ENCODE peak calls at places on chromosomes 3 and 15, in ten cellular contexts. C is fibroblast of lung, H is HepG2, A is mammary epithelial cell, P is GM23338, Z is neural progenitor cell, N is SK-N-SH, X is Karpas-422, B is HCT116, I is OCI-LY7. J is an unnamed sample.

GRCh38 chr3:175075269-175075668 is 216.1 kb downstream of the NAALADL2 start:
- DNase-seq in C (peak; percentile 73), H (no peak), A (peak; percentile 11), P (no peak), Z (no peak), N (no peak), X (no peak), B (no peak), I (no peak), J (no peak)

GRCh38 chr3:17589888-17590287 is 152.5 kb downstream of the TBC1D5 start:
- DNase-seq in C (no peak), H (peak; percentile 82), A (no peak), P (no peak), Z (no peak), N (no peak), X (no peak), B (no peak), I (no peak), J (no peak)

GRCh38 chr3:7407107-7407506 is 546.2 kb downstream of the GRM7 start:
- DNase-seq in C (no peak), H (no peak), A (peak; percentile 4), P (no peak), Z (no peak), N (no peak), X (no peak), B (peak; percentile 7), I (no peak), J (no peak)

GRCh38 chr3:46733026-46733800 is 15.5 kb upstream of the PRSS50 start:
- DNase-seq in C (peak; percentile 15), H (no peak), A (no peak), P (no peak), Z (no peak), N (no peak), X (no peak), B (no peak), I (no peak), J (no peak)

GRCh38 chr3:132749786-132750185 is 27.6 kb upstream of the NPHP3 start:
- DNase-seq in C (peak; percentile 52), H (no peak), A (no peak), P (no peak), Z (no peak), N (no peak), X (no peak), B (no peak), I (no peak), J (no peak)

GRCh38 chr3:30399394-30400181 is 206.8 kb upstream of the TGFBR2 start:
- DNase-seq in C (peak; percentile 34), H (no peak), A (peak; percentile 13), P (peak; percentile 21), Z (no peak), N (no peak), X (no peak), B (no peak), I (no peak), J (no peak)

GRCh38 chr3:16148783-16149182 is 25.7 kb upstream of the GALNT15 start:
- DNase-seq in C (peak; percentile 98), H (no peak), A (no peak), P (no peak), Z (no peak), N (no peak), X (peak; percentile 22), B (no peak), I (no peak), J (no peak)

GRCh38 chr15:92599394-92599970 is 56.1 kb downstream of the FAM174B start:
- DNase-seq in C (peak; percentile 80), H (no peak), A (no peak), P (no peak), Z (no peak), N (no peak), X (no peak), B (no peak), I (no peak), J (no peak)

GRCh38 chr3:183987014-183987600 is 30.6 kb downstream of the ABCC5 start:
- DNase-seq in C (no peak), H (no peak), A (no peak), P (no peak), Z (no peak), N (no peak), X (no peak), B (no peak), I (no peak), J (no peak)

GRCh38 chr3:36707623-36708409 is 56.5 kb downstream of the DCLK3 start:
- DNase-seq in C (peak; percentile 47), H (no peak), A (peak; percentile 60), P (peak; percentile 40), Z (no peak), N (no peak), X (peak; percentile 88), B (peak; percentile 39), I (peak; percentile 7), J (peak; percentile 16)

GRCh38 chr3:24722106-24722505 is 227.5 kb upstream of the THRB start:
- DNase-seq in C (no peak), H (no peak), A (no peak), P (no peak), Z (no peak), N (no peak), X (no peak), B (no peak), I (no peak), J (no peak)

GRCh38 chr3:171781711-171782127 is 28.6 kb downstream of the PLD1 start:
- DNase-seq in C (peak; percentile 94), H (peak; percentile 21), A (peak; percentile 82), P (no peak), Z (no peak), N (no peak), X (no peak), B (no peak), I (no peak), J (no peak)
- H3K27ac ChIP-seq in C (no peak overlapping the region), H (no peak overlapping the region), A (peak overlapping the region; percentile 33), P (no peak overlapping the region), Z (no peak overlapping the region), N (peak overlapping the region; percentile 21), X (no peak overlapping the region), B (no peak overlapping the region), I (no peak overlapping the region), J (no peak overlapping the region)

GRCh38 chr15:22963546-22964125 is 16.5 kb downstream of the CYFIP1 start:
- DNase-seq in C (no peak), H (no peak), A (peak; percentile 60), P (no peak), Z (no peak), N (peak; percentile 43), X (no peak), B (no peak), I (no peak), J (no peak)

GRCh38 chr15:22960587-22960986 is 19.6 kb downstream of the CYFIP1 start:
- DNase-seq in C (no peak), H (no peak), A (no peak), P (no peak), Z (no peak), N (no peak), X (no peak), B (no peak), I (no peak), J (no peak)

GRCh38 chr15:22961661-22962221 is 18.4 kb downstream of the CYFIP1 start:
- DNase-seq in C (peak; percentile 22), H (no peak), A (no peak), P (no peak), Z (no peak), N (no peak), X (no peak), B (no peak), I (no peak), J (no peak)

GRCh38 chr15:22960126-22960525 is 20.0 kb downstream of the CYFIP1 start:
- DNase-seq in C (no peak), H (no peak), A (no peak), P (no peak), Z (no peak), N (no peak), X (no peak), B (no peak), I (no peak), J (no peak)

DNA sequence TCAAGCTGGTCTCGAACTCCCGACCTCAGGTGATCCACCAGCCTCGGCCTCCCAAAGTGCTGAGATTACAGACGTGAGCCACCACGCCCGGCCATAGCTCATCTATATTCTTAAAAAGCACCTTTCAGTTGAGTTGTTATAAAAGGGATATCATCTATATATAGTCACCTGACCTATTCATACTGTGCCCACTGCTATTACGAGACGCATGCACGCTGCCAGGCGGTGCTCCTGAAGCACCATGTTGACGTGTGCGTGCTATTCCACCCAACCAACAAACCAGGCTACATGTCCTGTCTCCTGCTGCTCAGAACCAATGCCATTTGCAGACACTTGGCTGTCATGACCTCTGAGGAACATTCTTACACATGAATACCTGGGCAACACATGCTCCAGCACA is 17.6 kb downstream of the CYFIP1 start:
- DNase-seq in C (no peak), H (no peak), A (no peak), P (no peak), Z (no peak), N (no peak), X (no peak), B (no peak), I (no peak), J (no peak)
- H3K79me2 ChIP-seq in C (peaks cover 86% of the 10 kb centered on the region), H (peaks cover 70% of the 10 kb centered on the region), A (peaks cover 99% of the 10 kb centered on the region), P (peaks cover 78% of the 10 kb centered on the region), Z (peaks cover 66% of the 10 kb centered on the region), N (peaks cover 98% of the 10 kb centered on the region), X (no peaks in the 10 kb centered on the region), B (peaks cover 99% of the 10 kb centered on the region), I (no peaks in the 10 kb centered on the region), J (peaks cover 70% of the 10 kb centered on the region)

GRCh38 chr3:35639251-35640185 is at the start of gene ARPP21:
- DNase-seq in C (peak; percentile 2), H (no peak), A (no peak), P (peak; percentile 57), Z (peak; percentile 70), N (peak; percentile 86), X (no peak), B (no peak), I (peak; percentile 61), J (peak; percentile 17)
- H3K4me3 ChIP-seq in C (peak within 1 kb of the TSS; percentile 48), H (peak within 1 kb of the TSS; percentile 16), A (peak within 1 kb of the TSS; percentile 36), P (peak within 1 kb of the TSS; percentile 84), Z (peak within 1 kb of the TSS; percentile 58), N (peak within 1 kb of the TSS; percentile 63), X (no peak within 1 kb of the TSS), B (no peak within 1 kb of the TSS), I (peak within 1 kb of the TSS; percentile 68), J (peak within 1 kb of the TSS; percentile 38)

GRCh38 chr3:109339714-109340648 is 2.6 kb upstream of the DPPA4 start:
- DNase-seq in C (no peak), H (no peak), A (no peak), P (peak; percentile 66), Z (no peak), N (no peak), X (no peak), B (no peak), I (no peak), J (no peak)

GRCh38 chr3:109339186-109339585 is 1.8 kb upstream of the DPPA4 start:
- DNase-seq in C (no peak), H (no peak), A (no peak), P (no peak), Z (no peak), N (no peak), X (no peak), B (no peak), I (no peak), J (no peak)

GRCh38 chr3:109338322-109338721 is 976 bp upstream of the DPPA4 start:
- DNase-seq in C (no peak), H (no peak), A (no peak), P (no peak), Z (no peak), N (no peak), X (no peak), B (no peak), I (no peak), J (no peak)

GRCh38 chr3:109336272-109336957 is 931 bp downstream of the DPPA4 start:
- DNase-seq in C (peak; percentile 64), H (no peak), A (no peak), P (no peak), Z (peak; percentile 77), N (no peak), X (no peak), B (no peak), I (no peak), J (no peak)

GRCh38 chr3:109337393-109337792 is at the start of gene DPPA4:
- DNase-seq in C (no peak), H (no peak), A (no peak), P (peak; percentile 96), Z (peak; percentile 80), N (no peak), X (no peak), B (no peak), I (no peak), J (no peak)
- H3K27ac ChIP-seq in C (no peak within 1 kb of the TSS), H (no peak within 1 kb of the TSS), A (no peak within 1 kb of the TSS), P (peak within 1 kb of the TSS; percentile 88), Z (peak within 1 kb of the TSS; percentile 84), N (no peak within 1 kb of the TSS), X (no peak within 1 kb of the TSS), B (no peak within 1 kb of the TSS), I (no peak within 1 kb of the TSS), J (no peak within 1 kb of the TSS)

J was measured in MM.1S.